ENCODE peak calls at places on chromosomes 7 and 10, in seven cellular contexts. V is T follicular helper cell, U is T-helper 9 cell, P is kidney glomerular epithelial cell, X is smooth muscle cell of the brain vasculature, J is IMR-90, C is GM13976. K is an unnamed sample.

GRCh38 chr7:117669818-117670217 is 190.0 kb downstream of the CFTR start:
- DNase-seq in J (no peak), X (no peak), P (no peak), C (no peak), U (no peak), V (no peak), K (no peak)

GRCh38 chr10:4283841-4284610 is 499.0 kb upstream of the KLF6 start:
- DNase-seq in C (no peak), V (no peak), J (peak), P (no peak), U (no peak), X (no peak), K (no peak)

GRCh38 chr10:110616493-110617033 is 27.6 kb upstream of the RBM20 start:
- DNase-seq in C (no peak), P (no peak), X (no peak), J (no peak), V (no peak), U (no peak), K (no peak)

GRCh38 chr10:79202188-79203013 is 133.6 kb downstream of the ZMIZ1 start:
- DNase-seq in U (peak), C (peak), X (no peak), J (peak), P (no peak), V (no peak), K (no peak)

GRCh38 chr10:127537924-127538323 is 11.2 kb upstream of the NPS start:
- DNase-seq in V (no peak), P (no peak), C (no peak), U (no peak), X (no peak), J (no peak), K (no peak)

GRCh38 chr10:28211759-28212158 is 91.1 kb downstream of the MPP7 start:
- DNase-seq in P (no peak), V (no peak), U (no peak), X (no peak), J (no peak), C (no peak), K (no peak)

GRCh38 chr7:68820321-68820720 is 778.0 kb upstream of the AUTS2 start:
- DNase-seq in V (no peak), U (no peak), C (no peak), X (no peak), P (no peak), J (no peak), K (no peak)

GRCh38 chr7:179209-179681 is 13.1 kb upstream of the FAM20C start:
- DNase-seq in C (no peak), V (no peak), X (no peak), J (no peak), U (no peak), P (no peak), K (no peak)

GRCh38 chr7:40097728-40098127 is 36.7 kb downstream of the MPLKIP start:
- DNase-seq in U (no peak), J (no peak), P (no peak), C (no peak), V (no peak), X (no peak), K (no peak)

GRCh38 chr7:36084485-36085091 is 68.5 kb upstream of the EEPD1 start:
- DNase-seq in X (no peak), U (no peak), V (no peak), P (peak), C (no peak), J (peak), K (no peak)

GRCh38 chr7:15643000-15643705 is 43.3 kb downstream of the MEOX2 start:
- DNase-seq in C (no peak), J (no peak), U (no peak), X (no peak), V (no peak), P (peak), K (no peak)

GRCh38 chr10:128451879-128452278 is 325.7 kb upstream of the MKI67 start:
- DNase-seq in X (no peak), J (no peak), C (no peak), U (no peak), P (no peak), V (no peak), K (no peak)

GRCh38 chr7:158001621-158002320 is 585.9 kb downstream of the PTPRN2 start:
- DNase-seq in U (no peak), V (no peak), J (no peak), P (no peak), X (no peak), C (no peak), K (no peak)

GRCh38 chr10:88374392-88375145 is 208.5 kb downstream of the RNLS start:
- DNase-seq in J (no peak), V (no peak), C (no peak), X (no peak), U (no peak), P (no peak), K (no peak)